ENCODE peak calls at places on chromosomes 7 and 10, in eight cellular contexts. One of them, this sample, is unnamed.

GRCh38 chr10:6621536-6621935 is 41.5 kb upstream of the PRKCQ start:
- DNase-seq in A549: no peak
- DNase-seq in IMR-90: peak; percentile 12
- DNase-seq in heart left ventricle: no peak
- DNase-seq in transverse colon: no peak
- DNase-seq in sigmoid colon: no peak
- DNase-seq in suprapubic skin: no peak
- DNase-seq in NB4: peak; percentile 56
- DNase-seq in this sample: no peak

GRCh38 chr10:129761573-129761972 is 202.5 kb downstream of the EBF3 start:
- DNase-seq in suprapubic skin: peak; percentile 41
- DNase-seq in A549: no peak
- DNase-seq in heart left ventricle: no peak
- DNase-seq in IMR-90: no peak
- DNase-seq in transverse colon: no peak
- DNase-seq in sigmoid colon: no peak
- DNase-seq in NB4: no peak
- DNase-seq in this sample: no peak

GRCh38 chr10:78849115-78849514 is 219.7 kb upstream of the ZMIZ1 start:
- DNase-seq in IMR-90: no peak
- DNase-seq in heart left ventricle: no peak
- DNase-seq in A549: no peak
- DNase-seq in transverse colon: no peak
- DNase-seq in NB4: no peak
- DNase-seq in sigmoid colon: no peak
- DNase-seq in suprapubic skin: no peak
- DNase-seq in this sample: no peak

GRCh38 chr7:137847418-137848050 is 760 bp upstream of the DGKI start:
- DNase-seq in suprapubic skin: no peak
- DNase-seq in A549: no peak
- DNase-seq in heart left ventricle: no peak
- DNase-seq in IMR-90: no peak
- DNase-seq in transverse colon: no peak
- DNase-seq in sigmoid colon: no peak
- DNase-seq in NB4: no peak
- DNase-seq in this sample: no peak

GRCh38 chr7:42128703-42129102 is 108.3 kb downstream of the GLI3 start:
- DNase-seq in heart left ventricle: no peak
- DNase-seq in NB4: peak; percentile 44
- DNase-seq in suprapubic skin: no peak
- DNase-seq in sigmoid colon: no peak
- DNase-seq in IMR-90: no peak
- DNase-seq in A549: no peak
- DNase-seq in transverse colon: no peak
- DNase-seq in this sample: no peak

GRCh38 chr7:106959753-106960152 is 84.8 kb upstream of the PRKAR2B start:
- DNase-seq in suprapubic skin: no peak
- DNase-seq in heart left ventricle: no peak
- DNase-seq in IMR-90: no peak
- DNase-seq in transverse colon: no peak
- DNase-seq in NB4: no peak
- DNase-seq in sigmoid colon: no peak
- DNase-seq in A549: peak; percentile 10
- DNase-seq in this sample: no peak

GRCh38 chr7:40057292-40057691 is 77.1 kb downstream of the MPLKIP start:
- DNase-seq in transverse colon: peak; percentile 37
- DNase-seq in NB4: no peak
- DNase-seq in sigmoid colon: no peak
- DNase-seq in heart left ventricle: peak; percentile 38
- DNase-seq in suprapubic skin: no peak
- DNase-seq in A549: no peak
- DNase-seq in IMR-90: peak; percentile 20
- DNase-seq in this sample: no peak

GRCh38 chr7:50812847-50813475 is 30.3 kb upstream of the GRB10 start:
- DNase-seq in A549: peak; percentile 53
- DNase-seq in transverse colon: peak; percentile 78
- DNase-seq in NB4: no peak
- DNase-seq in sigmoid colon: peak; percentile 73
- DNase-seq in heart left ventricle: peak; percentile 87
- DNase-seq in IMR-90: peak; percentile 70
- DNase-seq in suprapubic skin: no peak
- DNase-seq in this sample: peak; percentile 87

GRCh38 chr10:49526624-49527023 is 12.3 kb downstream of the ERCC6 start:
- DNase-seq in heart left ventricle: no peak
- DNase-seq in A549: no peak
- DNase-seq in IMR-90: no peak
- DNase-seq in NB4: no peak
- DNase-seq in suprapubic skin: no peak
- DNase-seq in transverse colon: no peak
- DNase-seq in sigmoid colon: no peak
- DNase-seq in this sample: no peak

GRCh38 chr7:142357953-142358520 is 100.2 kb upstream of the PRSS58 start:
- DNase-seq in A549: peak; percentile 15
- DNase-seq in heart left ventricle: no peak
- DNase-seq in NB4: peak; percentile 84
- DNase-seq in sigmoid colon: no peak
- DNase-seq in suprapubic skin: no peak
- DNase-seq in transverse colon: peak; percentile 35
- DNase-seq in IMR-90: peak; percentile 83
- DNase-seq in this sample: peak; percentile 34

GRCh38 chr7:143458263-143458662 is 15.0 kb downstream of the TAS2R60 start:
- DNase-seq in NB4: no peak
- DNase-seq in sigmoid colon: no peak
- DNase-seq in IMR-90: peak; percentile 57
- DNase-seq in A549: no peak
- DNase-seq in transverse colon: no peak
- DNase-seq in suprapubic skin: no peak
- DNase-seq in heart left ventricle: no peak
- DNase-seq in this sample: no peak

GRCh38 chr10:119006451-119007210 is 22.9 kb upstream of the NANOS1 start:
- DNase-seq in suprapubic skin: peak; percentile 55
- DNase-seq in heart left ventricle: no peak
- DNase-seq in IMR-90: peak; percentile 100
- DNase-seq in sigmoid colon: peak; percentile 94
- DNase-seq in NB4: no peak
- DNase-seq in A549: peak; percentile 89
- DNase-seq in transverse colon: peak; percentile 61
- DNase-seq in this sample: peak; percentile 62

GRCh38 chr10:89695307-89695706 is 6.1 kb upstream of the KIF20B start:
- DNase-seq in A549: no peak
- DNase-seq in suprapubic skin: no peak
- DNase-seq in IMR-90: no peak
- DNase-seq in NB4: no peak
- DNase-seq in sigmoid colon: no peak
- DNase-seq in transverse colon: no peak
- DNase-seq in heart left ventricle: no peak
- DNase-seq in this sample: no peak

GRCh38 chr7:134827889-134828288 is 48.5 kb downstream of the CALD1 start:
- DNase-seq in transverse colon: no peak
- DNase-seq in IMR-90: peak; percentile 84
- DNase-seq in suprapubic skin: no peak
- DNase-seq in heart left ventricle: no peak
- DNase-seq in NB4: no peak
- DNase-seq in sigmoid colon: peak; percentile 76
- DNase-seq in A549: no peak
- DNase-seq in this sample: no peak

DNA sequence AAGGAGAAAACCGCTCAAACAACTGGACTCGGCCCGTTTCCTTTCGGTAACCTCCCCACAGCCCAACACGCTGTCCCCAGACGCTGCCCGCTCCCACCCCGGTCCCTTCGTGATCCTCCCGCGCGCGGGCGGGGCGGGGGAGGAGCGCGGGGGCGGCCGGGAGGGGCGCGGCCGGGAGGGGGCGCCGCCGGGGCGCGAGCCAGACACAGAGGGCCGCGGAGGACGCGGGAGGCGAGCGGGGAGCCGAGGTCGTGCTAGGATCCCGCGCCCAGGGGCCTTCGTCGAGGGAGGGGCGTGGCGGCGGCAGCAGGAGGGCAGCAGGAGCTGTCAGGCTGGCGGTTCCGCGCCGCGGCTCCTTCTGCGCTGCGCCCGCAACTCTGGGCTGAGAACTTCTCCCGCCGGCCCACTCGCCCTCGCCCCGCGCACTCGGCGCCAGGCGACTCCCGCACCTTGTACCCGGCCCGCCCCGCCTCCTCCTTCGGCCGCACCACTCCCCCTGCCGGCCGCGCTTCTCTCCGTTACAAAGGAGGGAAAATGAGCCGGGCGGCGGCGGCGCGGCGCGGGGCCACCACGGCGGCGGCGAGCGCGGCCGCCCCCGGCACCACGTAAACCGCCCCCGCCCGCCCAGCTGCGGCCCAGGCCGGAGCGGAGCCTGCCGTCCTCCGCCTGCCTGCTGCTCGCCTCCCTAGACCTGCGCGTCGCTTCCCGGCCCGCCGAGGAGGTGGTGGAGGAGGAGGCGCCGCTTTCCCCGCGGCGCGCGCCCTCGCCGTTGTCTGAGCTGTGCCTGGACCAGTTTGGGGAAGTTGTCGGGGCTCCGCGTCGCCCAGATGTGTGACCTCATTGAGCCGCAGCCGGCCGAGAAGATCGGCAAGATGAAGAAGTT is at the start of gene CDK14:
- DNase-seq in suprapubic skin: peak; percentile 89
- DNase-seq in NB4: peak; percentile 96
- DNase-seq in heart left ventricle: peak; percentile 83
- DNase-seq in A549: peak; percentile 66
- DNase-seq in transverse colon: peak; percentile 81
- DNase-seq in IMR-90: peak; percentile 53
- DNase-seq in sigmoid colon: peak; percentile 90
- DNase-seq in this sample: peak; percentile 63
- TF ChIP-seq POLR2A in suprapubic skin: no peak
- TF ChIP-seq POLR2A in NB4: no peak
- TF ChIP-seq POLR2A in heart left ventricle: no peak
- TF ChIP-seq POLR2A in A549: no peak
- TF ChIP-seq POLR2A in transverse colon: no peak
- TF ChIP-seq POLR2A in IMR-90: no peak
- TF ChIP-seq POLR2A in sigmoid colon: no peak
- TF ChIP-seq POLR2A in this sample: peak; percentile 62

GRCh38 chr7:95592570-95592969 is 3.7 kb downstream of the PDK4 start:
- DNase-seq in IMR-90: no peak
- DNase-seq in sigmoid colon: no peak
- DNase-seq in transverse colon: no peak
- DNase-seq in heart left ventricle: no peak
- DNase-seq in suprapubic skin: no peak
- DNase-seq in A549: no peak
- DNase-seq in NB4: no peak
- DNase-seq in this sample: no peak

GRCh38 chr7:95589031-95589430 is 7.3 kb downstream of the PDK4 start:
- DNase-seq in NB4: no peak
- DNase-seq in IMR-90: no peak
- DNase-seq in A549: no peak
- DNase-seq in transverse colon: no peak
- DNase-seq in suprapubic skin: no peak
- DNase-seq in heart left ventricle: no peak
- DNase-seq in sigmoid colon: no peak
- DNase-seq in this sample: no peak

GRCh38 chr7:95589766-95590165 is 6.5 kb downstream of the PDK4 start:
- DNase-seq in transverse colon: no peak
- DNase-seq in NB4: no peak
- DNase-seq in suprapubic skin: no peak
- DNase-seq in sigmoid colon: no peak
- DNase-seq in IMR-90: no peak
- DNase-seq in A549: no peak
- DNase-seq in heart left ventricle: no peak
- DNase-seq in this sample: no peak

GRCh38 chr7:95593343-95593742 is 3.0 kb downstream of the PDK4 start:
- DNase-seq in transverse colon: no peak
- DNase-seq in sigmoid colon: no peak
- DNase-seq in suprapubic skin: no peak
- DNase-seq in NB4: no peak
- DNase-seq in heart left ventricle: no peak
- DNase-seq in IMR-90: no peak
- DNase-seq in A549: no peak
- DNase-seq in this sample: no peak

GRCh38 chr7:95590387-95591248 is 5.7 kb downstream of the PDK4 start:
- DNase-seq in heart left ventricle: no peak
- DNase-seq in transverse colon: no peak
- DNase-seq in A549: no peak
- DNase-seq in IMR-90: no peak
- DNase-seq in suprapubic skin: no peak
- DNase-seq in sigmoid colon: no peak
- DNase-seq in NB4: no peak
- DNase-seq in this sample: no peak
- TF ChIP-seq POLR2A in heart left ventricle: peak; percentile 71
- TF ChIP-seq POLR2A in transverse colon: peak; percentile 14
- TF ChIP-seq POLR2A in A549: no peak
- TF ChIP-seq POLR2A in IMR-90: no peak
- TF ChIP-seq POLR2A in suprapubic skin: no peak
- TF ChIP-seq POLR2A in sigmoid colon: no peak
- TF ChIP-seq POLR2A in NB4: no peak
- TF ChIP-seq POLR2A in this sample: no peak

DNA sequence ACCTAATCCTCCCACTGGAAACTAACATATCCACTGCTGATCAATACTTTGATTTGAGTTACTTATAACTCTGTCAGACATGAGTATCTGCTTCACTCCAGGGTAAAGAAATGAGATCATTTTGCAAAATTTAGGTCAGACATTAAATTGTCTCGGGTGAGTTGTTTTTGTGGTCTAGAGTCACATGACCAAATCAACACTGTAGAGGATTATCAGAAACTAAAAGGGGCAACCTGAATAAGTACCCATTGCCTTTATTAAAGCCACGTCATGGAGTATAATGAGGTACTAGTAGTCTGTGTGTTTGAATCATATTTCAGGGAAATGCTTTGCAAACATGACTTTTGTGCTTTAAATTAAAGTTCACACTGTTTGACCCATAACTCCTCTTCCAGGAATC is 107.7 kb upstream of the ADO start:
- DNase-seq in NB4: no peak
- DNase-seq in sigmoid colon: no peak
- DNase-seq in suprapubic skin: no peak
- DNase-seq in heart left ventricle: no peak
- DNase-seq in transverse colon: no peak
- DNase-seq in IMR-90: no peak
- DNase-seq in A549: no peak
- DNase-seq in this sample: no peak
- TF ChIP-seq POLR2A in NB4: no peak
- TF ChIP-seq POLR2A in sigmoid colon: no peak
- TF ChIP-seq POLR2A in suprapubic skin: no peak
- TF ChIP-seq POLR2A in heart left ventricle: no peak
- TF ChIP-seq POLR2A in transverse colon: no peak
- TF ChIP-seq POLR2A in IMR-90: no peak
- TF ChIP-seq POLR2A in A549: no peak
- TF ChIP-seq POLR2A in this sample: no peak

DNA sequence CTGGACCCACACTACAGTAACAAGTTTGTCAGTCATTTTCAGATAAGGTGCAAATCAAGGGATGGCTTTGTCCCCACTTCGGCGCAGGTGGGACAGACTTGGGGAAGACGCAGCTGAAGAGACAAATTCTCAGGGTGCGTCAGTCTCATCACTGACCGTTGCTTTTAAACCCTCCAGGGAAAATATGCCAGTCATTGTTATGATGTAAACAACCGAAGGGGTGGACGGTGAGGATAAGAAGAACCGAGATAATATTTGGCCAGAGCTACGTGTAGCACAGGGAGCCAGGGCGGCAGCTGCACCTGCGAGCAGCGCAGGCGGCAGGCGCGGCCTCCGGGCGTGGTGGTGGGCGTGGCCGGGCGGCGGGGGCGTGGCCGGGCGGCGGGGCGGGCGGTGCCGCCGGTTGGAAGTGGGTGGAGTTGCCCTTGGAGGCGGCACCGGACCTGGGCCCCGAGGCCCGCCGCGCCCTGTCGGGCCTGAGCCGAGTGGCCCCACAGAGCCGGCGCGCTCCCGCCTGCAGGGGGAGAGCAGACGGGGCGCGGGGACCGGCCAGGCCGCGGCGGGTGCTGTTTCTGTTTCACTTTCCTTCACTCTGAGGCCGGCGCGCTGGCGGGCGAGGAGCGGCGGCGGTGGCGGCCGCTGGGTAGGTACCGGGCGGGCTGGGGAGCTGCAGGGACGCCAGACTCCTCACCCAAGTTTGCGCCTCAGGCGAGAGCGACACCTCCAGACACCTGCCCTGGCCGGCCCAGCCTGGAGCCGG is at the start of gene PCGF5:
- DNase-seq in suprapubic skin: peak; percentile 93
- DNase-seq in sigmoid colon: peak; percentile 94
- DNase-seq in IMR-90: peak; percentile 85
- DNase-seq in transverse colon: peak; percentile 95
- DNase-seq in heart left ventricle: peak; percentile 94
- DNase-seq in A549: peak; percentile 80
- DNase-seq in NB4: peak; percentile 94
- DNase-seq in this sample: peak; percentile 95
- TF ChIP-seq POLR2A in suprapubic skin: peak; percentile 28
- TF ChIP-seq POLR2A in sigmoid colon: peak; percentile 27
- TF ChIP-seq POLR2A in IMR-90: peak; percentile 72
- TF ChIP-seq POLR2A in transverse colon: peak; percentile 87
- TF ChIP-seq POLR2A in heart left ventricle: peak; percentile 79
- TF ChIP-seq POLR2A in A549: peak; percentile 53
- TF ChIP-seq POLR2A in NB4: peak; percentile 68
- TF ChIP-seq POLR2A in this sample: peak; percentile 65